ENCODE peak calls at places on chromosome 11, in nine cellular contexts. One of them, this sample, is unnamed.

GRCh38 chr11:132587716-132588115 is 944.6 kb downstream of the OPCML start:
- DNase-seq in CD4-positive, CD25-positive, alpha-beta regulatory T cell: no peak
- DNase-seq in cardiac muscle cell: no peak
- DNase-seq in psoas muscle: no peak
- DNase-seq in brain microvascular endothelial cell: no peak
- DNase-seq in aorta: no peak
- DNase-seq in body of pancreas: no peak
- DNase-seq in kidney: no peak
- DNase-seq in GM23338: no peak
- DNase-seq in this sample: no peak

GRCh38 chr11:22690891-22691290 is 24.5 kb downstream of the GAS2 start:
- DNase-seq in kidney: no peak
- DNase-seq in body of pancreas: no peak
- DNase-seq in brain microvascular endothelial cell: no peak
- DNase-seq in aorta: no peak
- DNase-seq in CD4-positive, CD25-positive, alpha-beta regulatory T cell: peak; percentile 31
- DNase-seq in psoas muscle: no peak
- DNase-seq in GM23338: no peak
- DNase-seq in cardiac muscle cell: no peak
- DNase-seq in this sample: no peak

GRCh38 chr11:103800406-103801114 is 235.9 kb upstream of the DDI1 start:
- DNase-seq in CD4-positive, CD25-positive, alpha-beta regulatory T cell: no peak
- DNase-seq in psoas muscle: no peak
- DNase-seq in brain microvascular endothelial cell: no peak
- DNase-seq in cardiac muscle cell: no peak
- DNase-seq in GM23338: peak; percentile 35
- DNase-seq in aorta: peak; percentile 50
- DNase-seq in kidney: no peak
- DNase-seq in body of pancreas: peak; percentile 25
- DNase-seq in this sample: no peak

GRCh38 chr11:104146421-104146820 is 17.5 kb downstream of the PDGFD start:
- DNase-seq in body of pancreas: no peak
- DNase-seq in brain microvascular endothelial cell: no peak
- DNase-seq in CD4-positive, CD25-positive, alpha-beta regulatory T cell: no peak
- DNase-seq in GM23338: no peak
- DNase-seq in cardiac muscle cell: no peak
- DNase-seq in psoas muscle: no peak
- DNase-seq in aorta: no peak
- DNase-seq in kidney: no peak
- DNase-seq in this sample: no peak

GRCh38 chr11:118851970-118852369 is 31.7 kb upstream of the CXCR5 start:
- DNase-seq in aorta: no peak
- DNase-seq in psoas muscle: no peak
- DNase-seq in cardiac muscle cell: no peak
- DNase-seq in CD4-positive, CD25-positive, alpha-beta regulatory T cell: no peak
- DNase-seq in brain microvascular endothelial cell: no peak
- DNase-seq in kidney: no peak
- DNase-seq in body of pancreas: no peak
- DNase-seq in GM23338: no peak
- DNase-seq in this sample: no peak

GRCh38 chr11:70067036-70067435 is 11.1 kb upstream of the ANO1 start:
- DNase-seq in body of pancreas: no peak
- DNase-seq in psoas muscle: no peak
- DNase-seq in cardiac muscle cell: no peak
- DNase-seq in GM23338: no peak
- DNase-seq in brain microvascular endothelial cell: no peak
- DNase-seq in kidney: no peak
- DNase-seq in CD4-positive, CD25-positive, alpha-beta regulatory T cell: no peak
- DNase-seq in aorta: no peak
- DNase-seq in this sample: no peak

GRCh38 chr11:65781962-65782815 is 1.4 kb upstream of the AP5B1 start:
- DNase-seq in aorta: no peak
- DNase-seq in psoas muscle: peak; percentile 47
- DNase-seq in body of pancreas: no peak
- DNase-seq in GM23338: no peak
- DNase-seq in CD4-positive, CD25-positive, alpha-beta regulatory T cell: no peak
- DNase-seq in brain microvascular endothelial cell: no peak
- DNase-seq in cardiac muscle cell: no peak
- DNase-seq in kidney: peak; percentile 54
- DNase-seq in this sample: no peak

GRCh38 chr11:24239930-24240329 is 256.9 kb upstream of the LUZP2 start:
- DNase-seq in kidney: no peak
- DNase-seq in brain microvascular endothelial cell: no peak
- DNase-seq in psoas muscle: no peak
- DNase-seq in cardiac muscle cell: no peak
- DNase-seq in CD4-positive, CD25-positive, alpha-beta regulatory T cell: no peak
- DNase-seq in body of pancreas: no peak
- DNase-seq in aorta: no peak
- DNase-seq in GM23338: no peak
- DNase-seq in this sample: no peak

GRCh38 chr11:94457118-94458029 is 36.3 kb downstream of the MRE11 start:
- DNase-seq in cardiac muscle cell: no peak
- DNase-seq in CD4-positive, CD25-positive, alpha-beta regulatory T cell: no peak
- DNase-seq in psoas muscle: no peak
- DNase-seq in body of pancreas: no peak
- DNase-seq in aorta: no peak
- DNase-seq in brain microvascular endothelial cell: peak; percentile 7
- DNase-seq in kidney: no peak
- DNase-seq in GM23338: no peak
- DNase-seq in this sample: no peak

GRCh38 chr11:124983674-124984511 is 29.9 kb downstream of the CCDC15 start:
- DNase-seq in kidney: peak; percentile 59
- DNase-seq in psoas muscle: peak; percentile 47
- DNase-seq in cardiac muscle cell: no peak
- DNase-seq in brain microvascular endothelial cell: no peak
- DNase-seq in GM23338: no peak
- DNase-seq in aorta: no peak
- DNase-seq in CD4-positive, CD25-positive, alpha-beta regulatory T cell: no peak
- DNase-seq in body of pancreas: no peak
- DNase-seq in this sample: no peak

GRCh38 chr11:108758458-108758857 is 93.6 kb downstream of the DDX10 start:
- DNase-seq in GM23338: no peak
- DNase-seq in kidney: no peak
- DNase-seq in psoas muscle: no peak
- DNase-seq in cardiac muscle cell: no peak
- DNase-seq in body of pancreas: no peak
- DNase-seq in CD4-positive, CD25-positive, alpha-beta regulatory T cell: no peak
- DNase-seq in aorta: no peak
- DNase-seq in brain microvascular endothelial cell: no peak
- DNase-seq in this sample: no peak

GRCh38 chr11:102116453-102117205 is 6.4 kb downstream of the YAP1 start:
- DNase-seq in brain microvascular endothelial cell: no peak
- DNase-seq in GM23338: no peak
- DNase-seq in body of pancreas: no peak
- DNase-seq in kidney: no peak
- DNase-seq in CD4-positive, CD25-positive, alpha-beta regulatory T cell: no peak
- DNase-seq in aorta: no peak
- DNase-seq in psoas muscle: no peak
- DNase-seq in cardiac muscle cell: no peak
- DNase-seq in this sample: no peak

GRCh38 chr11:47308050-47308823 is 38.3 kb downstream of the MADD start:
- DNase-seq in GM23338: no peak
- DNase-seq in CD4-positive, CD25-positive, alpha-beta regulatory T cell: no peak
- DNase-seq in brain microvascular endothelial cell: no peak
- DNase-seq in kidney: no peak
- DNase-seq in cardiac muscle cell: no peak
- DNase-seq in psoas muscle: no peak
- DNase-seq in body of pancreas: no peak
- DNase-seq in aorta: no peak
- DNase-seq in this sample: no peak

GRCh38 chr11:35029979-35030378 is 109.0 kb upstream of the CD44 start:
- DNase-seq in GM23338: peak; percentile 20
- DNase-seq in psoas muscle: no peak
- DNase-seq in aorta: no peak
- DNase-seq in CD4-positive, CD25-positive, alpha-beta regulatory T cell: no peak
- DNase-seq in cardiac muscle cell: no peak
- DNase-seq in brain microvascular endothelial cell: peak; percentile 66
- DNase-seq in body of pancreas: no peak
- DNase-seq in kidney: no peak
- DNase-seq in this sample: no peak

GRCh38 chr11:114269498-114269897 is 26.7 kb upstream of the NNMT start:
- DNase-seq in cardiac muscle cell: no peak
- DNase-seq in kidney: no peak
- DNase-seq in body of pancreas: no peak
- DNase-seq in CD4-positive, CD25-positive, alpha-beta regulatory T cell: no peak
- DNase-seq in brain microvascular endothelial cell: no peak
- DNase-seq in psoas muscle: no peak
- DNase-seq in aorta: no peak
- DNase-seq in GM23338: no peak
- DNase-seq in this sample: no peak

GRCh38 chr11:4643084-4643483 is 698 bp upstream of the OR51E1 start:
- DNase-seq in CD4-positive, CD25-positive, alpha-beta regulatory T cell: no peak
- DNase-seq in body of pancreas: peak; percentile 8
- DNase-seq in brain microvascular endothelial cell: no peak
- DNase-seq in GM23338: no peak
- DNase-seq in kidney: no peak
- DNase-seq in cardiac muscle cell: no peak
- DNase-seq in psoas muscle: no peak
- DNase-seq in aorta: no peak
- DNase-seq in this sample: no peak

DNA sequence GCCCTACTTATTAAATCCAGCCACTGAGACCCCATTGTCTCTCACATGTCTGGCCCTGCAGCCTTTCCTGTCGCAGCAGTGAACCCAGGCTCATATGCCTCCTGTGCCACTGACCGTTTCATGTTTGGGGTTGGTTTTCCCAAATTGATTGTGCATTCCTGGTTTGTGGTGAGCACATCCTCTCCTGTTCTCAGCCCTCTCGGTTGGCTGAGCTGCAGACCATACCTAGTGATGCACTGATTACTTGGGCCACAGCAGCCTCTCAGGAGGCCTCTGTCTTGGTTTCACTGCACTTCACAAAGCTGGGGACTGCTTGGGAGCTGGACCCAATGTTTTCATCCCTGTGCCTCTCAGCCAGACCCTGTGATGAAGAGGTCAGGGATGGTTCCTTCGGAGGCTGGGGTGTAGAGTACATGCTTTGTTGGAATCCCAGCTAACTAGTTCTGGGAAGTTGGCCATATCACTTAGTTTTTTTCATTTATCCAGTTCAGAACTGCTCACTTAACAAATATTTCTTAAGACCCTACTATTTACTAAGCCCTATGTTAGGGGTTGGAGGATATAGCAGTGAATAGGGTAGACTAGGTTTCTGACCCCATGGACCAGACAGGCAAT is 30.9 kb downstream of the PARVA start:
- DNase-seq in body of pancreas: no peak
- DNase-seq in GM23338: no peak
- DNase-seq in kidney: no peak
- DNase-seq in cardiac muscle cell: no peak
- DNase-seq in aorta: no peak
- DNase-seq in brain microvascular endothelial cell: no peak
- DNase-seq in CD4-positive, CD25-positive, alpha-beta regulatory T cell: no peak
- DNase-seq in psoas muscle: no peak
- DNase-seq in this sample: no peak
- H3K27ac ChIP-seq in body of pancreas: no peak overlapping the region
- H3K27ac ChIP-seq in GM23338: no peak overlapping the region
- H3K27ac ChIP-seq in kidney: no peak overlapping the region
- H3K27ac ChIP-seq in cardiac muscle cell: no peak overlapping the region
- H3K27ac ChIP-seq in aorta: no peak overlapping the region
- H3K27ac ChIP-seq in brain microvascular endothelial cell: no peak overlapping the region
- H3K27ac ChIP-seq in CD4-positive, CD25-positive, alpha-beta regulatory T cell: no peak overlapping the region
- H3K27ac ChIP-seq in psoas muscle: no peak overlapping the region
- H3K27ac ChIP-seq in this sample: no peak overlapping the region

DNA sequence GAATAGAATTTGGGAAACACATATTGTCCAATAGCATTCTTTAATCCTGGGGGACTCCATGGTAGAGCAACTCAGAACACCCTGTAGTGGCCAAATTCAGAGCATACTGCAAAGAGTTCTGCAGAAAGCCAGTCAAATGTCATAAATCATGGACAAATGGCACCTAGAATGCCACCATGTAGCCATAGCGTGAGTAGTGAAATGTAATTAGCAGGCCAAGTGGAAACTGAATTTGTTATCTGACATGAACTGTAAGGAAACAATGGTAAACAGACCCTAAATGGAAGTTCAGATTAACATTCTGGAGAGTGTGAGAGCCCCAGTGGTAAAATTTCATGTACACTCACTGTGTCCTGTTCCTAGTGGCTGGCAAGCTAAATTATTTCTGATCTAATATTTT is 7.0 kb upstream of the PRSS23 start:
- DNase-seq in brain microvascular endothelial cell: no peak
- DNase-seq in body of pancreas: no peak
- DNase-seq in aorta: no peak
- DNase-seq in cardiac muscle cell: no peak
- DNase-seq in CD4-positive, CD25-positive, alpha-beta regulatory T cell: no peak
- DNase-seq in kidney: no peak
- DNase-seq in psoas muscle: no peak
- DNase-seq in GM23338: no peak
- DNase-seq in this sample: no peak
- H3K27ac ChIP-seq in brain microvascular endothelial cell: no peak overlapping the region
- H3K27ac ChIP-seq in body of pancreas: no peak overlapping the region
- H3K27ac ChIP-seq in aorta: no peak overlapping the region
- H3K27ac ChIP-seq in cardiac muscle cell: no peak overlapping the region
- H3K27ac ChIP-seq in CD4-positive, CD25-positive, alpha-beta regulatory T cell: no peak overlapping the region
- H3K27ac ChIP-seq in kidney: no peak overlapping the region
- H3K27ac ChIP-seq in psoas muscle: no peak overlapping the region
- H3K27ac ChIP-seq in GM23338: no peak overlapping the region
- H3K27ac ChIP-seq in this sample: no peak overlapping the region

DNA sequence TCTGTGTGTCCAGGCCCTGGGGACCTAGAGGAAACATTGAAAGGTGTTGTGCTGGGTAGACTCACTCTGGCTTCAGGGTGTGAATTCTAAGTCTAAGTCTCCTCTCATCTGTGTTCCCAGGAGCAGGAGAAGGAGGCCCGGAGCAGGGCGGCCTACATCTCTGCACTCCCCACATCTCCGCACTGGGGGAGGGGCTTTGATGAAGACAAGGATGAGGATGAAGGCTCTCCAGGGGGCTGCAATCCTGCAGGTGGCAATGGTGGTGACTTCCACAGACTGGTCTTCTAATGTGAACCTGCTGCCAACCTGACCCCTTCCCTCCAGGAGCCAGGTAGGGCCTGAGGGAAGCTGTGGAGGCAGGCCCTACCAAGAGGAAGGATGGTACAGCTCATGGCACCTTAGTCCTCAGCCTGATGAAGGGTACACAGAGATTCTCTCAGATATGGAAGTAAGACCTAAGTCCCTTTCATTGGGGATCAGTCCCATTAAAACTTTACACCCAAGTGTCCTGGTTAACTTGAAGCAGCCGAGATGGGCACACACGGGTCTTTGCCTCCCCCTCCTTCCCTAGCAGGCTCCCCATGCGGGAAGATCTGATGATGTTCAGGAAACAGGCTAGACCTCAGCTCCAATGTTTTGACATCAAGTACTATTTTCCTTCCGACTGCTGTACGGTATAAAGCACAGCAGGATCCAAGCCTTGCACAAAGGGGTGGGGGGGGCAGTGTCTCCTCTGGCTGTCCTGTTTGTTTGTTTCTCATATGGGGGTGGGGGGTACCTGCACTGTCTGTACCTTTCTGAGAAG is 25.0 kb downstream of the USP35 start:
- DNase-seq in body of pancreas: no peak
- DNase-seq in brain microvascular endothelial cell: no peak
- DNase-seq in CD4-positive, CD25-positive, alpha-beta regulatory T cell: no peak
- DNase-seq in cardiac muscle cell: no peak
- DNase-seq in psoas muscle: no peak
- DNase-seq in kidney: no peak
- DNase-seq in aorta: no peak
- DNase-seq in GM23338: no peak
- DNase-seq in this sample: no peak
- H3K27ac ChIP-seq in body of pancreas: no peak overlapping the region
- H3K27ac ChIP-seq in brain microvascular endothelial cell: no peak overlapping the region
- H3K27ac ChIP-seq in CD4-positive, CD25-positive, alpha-beta regulatory T cell: no peak overlapping the region
- H3K27ac ChIP-seq in cardiac muscle cell: peak overlapping the region; percentile 45
- H3K27ac ChIP-seq in psoas muscle: no peak overlapping the region
- H3K27ac ChIP-seq in kidney: no peak overlapping the region
- H3K27ac ChIP-seq in aorta: no peak overlapping the region
- H3K27ac ChIP-seq in GM23338: no peak overlapping the region
- H3K27ac ChIP-seq in this sample: no peak overlapping the region

GRCh38 chr11:72239849-72240460 is 4.0 kb downstream of the PHOX2A start:
- DNase-seq in psoas muscle: peak; percentile 86
- DNase-seq in kidney: no peak
- DNase-seq in cardiac muscle cell: peak; percentile 57
- DNase-seq in CD4-positive, CD25-positive, alpha-beta regulatory T cell: no peak
- DNase-seq in body of pancreas: peak; percentile 55
- DNase-seq in GM23338: peak; percentile 28
- DNase-seq in brain microvascular endothelial cell: no peak
- DNase-seq in aorta: peak; percentile 76
- DNase-seq in this sample: no peak
- H3K27ac ChIP-seq in psoas muscle: peak overlapping the region; percentile 53
- H3K27ac ChIP-seq in kidney: no peak overlapping the region
- H3K27ac ChIP-seq in cardiac muscle cell: no peak overlapping the region
- H3K27ac ChIP-seq in CD4-positive, CD25-positive, alpha-beta regulatory T cell: no peak overlapping the region
- H3K27ac ChIP-seq in body of pancreas: no peak overlapping the region
- H3K27ac ChIP-seq in GM23338: no peak overlapping the region
- H3K27ac ChIP-seq in brain microvascular endothelial cell: no peak overlapping the region
- H3K27ac ChIP-seq in aorta: no peak overlapping the region
- H3K27ac ChIP-seq in this sample: no peak overlapping the region

This sample was measured in caudate nucleus.